ENCODE peak calls at places on chromosomes 1 and 21, in six cellular contexts. One of them, this sample, is unnamed.

GRCh38 chr1:5980314-5981008 is 11.8 kb downstream of the NPHP4 start:
- DNase-seq in HFF-Myc: no peak
- DNase-seq in CD4-positive, alpha-beta T cell: no peak
- DNase-seq in kidney epithelial cell: peak
- DNase-seq in AG10803: peak
- DNase-seq in body of pancreas: no peak
- DNase-seq in this sample: peak

GRCh38 chr1:98157524-98158293 is 236.9 kb upstream of the DPYD start:
- DNase-seq in HFF-Myc: peak
- DNase-seq in CD4-positive, alpha-beta T cell: no peak
- DNase-seq in kidney epithelial cell: no peak
- DNase-seq in AG10803: peak
- DNase-seq in body of pancreas: no peak
- DNase-seq in this sample: no peak

GRCh38 chr1:94081566-94082344 is 39.2 kb downstream of the ABCA4 start:
- DNase-seq in HFF-Myc: no peak
- DNase-seq in CD4-positive, alpha-beta T cell: no peak
- DNase-seq in kidney epithelial cell: no peak
- DNase-seq in AG10803: peak
- DNase-seq in body of pancreas: no peak
- DNase-seq in this sample: no peak

GRCh38 chr1:96845464-96845863 is 123.9 kb downstream of the PTBP2 start:
- DNase-seq in HFF-Myc: no peak
- DNase-seq in CD4-positive, alpha-beta T cell: no peak
- DNase-seq in kidney epithelial cell: no peak
- DNase-seq in AG10803: no peak
- DNase-seq in body of pancreas: peak
- DNase-seq in this sample: peak

GRCh38 chr1:12179111-12179519 is 12.3 kb downstream of the TNFRSF1B start:
- DNase-seq in HFF-Myc: no peak
- DNase-seq in CD4-positive, alpha-beta T cell: peak
- DNase-seq in kidney epithelial cell: peak
- DNase-seq in AG10803: peak
- DNase-seq in body of pancreas: no peak
- DNase-seq in this sample: no peak

GRCh38 chr1:107277022-107277421 is 136.2 kb downstream of the NTNG1 start:
- DNase-seq in HFF-Myc: peak
- DNase-seq in CD4-positive, alpha-beta T cell: no peak
- DNase-seq in kidney epithelial cell: no peak
- DNase-seq in AG10803: peak
- DNase-seq in body of pancreas: peak
- DNase-seq in this sample: peak

GRCh38 chr1:157963713-157964112 is 29.7 kb upstream of the KIRREL1 start:
- DNase-seq in HFF-Myc: no peak
- DNase-seq in CD4-positive, alpha-beta T cell: peak
- DNase-seq in kidney epithelial cell: no peak
- DNase-seq in AG10803: peak
- DNase-seq in body of pancreas: peak
- DNase-seq in this sample: peak

GRCh38 chr1:245085508-245086095 is 69.2 kb upstream of the KIF26B start:
- DNase-seq in HFF-Myc: peak
- DNase-seq in CD4-positive, alpha-beta T cell: no peak
- DNase-seq in kidney epithelial cell: peak
- DNase-seq in AG10803: peak
- DNase-seq in body of pancreas: no peak
- DNase-seq in this sample: no peak

GRCh38 chr1:192678099-192678498 is 42.2 kb downstream of the RGS13 start:
- DNase-seq in HFF-Myc: no peak
- DNase-seq in CD4-positive, alpha-beta T cell: no peak
- DNase-seq in kidney epithelial cell: no peak
- DNase-seq in AG10803: no peak
- DNase-seq in body of pancreas: no peak
- DNase-seq in this sample: no peak

GRCh38 chr1:57489342-57490036 is 65.6 kb upstream of the DAB1 start:
- DNase-seq in HFF-Myc: peak
- DNase-seq in CD4-positive, alpha-beta T cell: no peak
- DNase-seq in kidney epithelial cell: no peak
- DNase-seq in AG10803: peak
- DNase-seq in body of pancreas: no peak
- DNase-seq in this sample: no peak

GRCh38 chr1:153404768-153405167 is 11.6 kb upstream of the S100A7A start:
- DNase-seq in HFF-Myc: no peak
- DNase-seq in CD4-positive, alpha-beta T cell: peak
- DNase-seq in kidney epithelial cell: no peak
- DNase-seq in AG10803: no peak
- DNase-seq in body of pancreas: peak
- DNase-seq in this sample: peak

GRCh38 chr1:163771637-163772036 is 449.9 kb downstream of the NUF2 start:
- DNase-seq in HFF-Myc: no peak
- DNase-seq in CD4-positive, alpha-beta T cell: no peak
- DNase-seq in kidney epithelial cell: no peak
- DNase-seq in AG10803: no peak
- DNase-seq in body of pancreas: no peak
- DNase-seq in this sample: no peak

GRCh38 chr1:183291802-183292515 is 105.9 kb downstream of the LAMC2 start:
- DNase-seq in HFF-Myc: no peak
- DNase-seq in CD4-positive, alpha-beta T cell: no peak
- DNase-seq in kidney epithelial cell: no peak
- DNase-seq in AG10803: peak
- DNase-seq in body of pancreas: no peak
- DNase-seq in this sample: no peak

GRCh38 chr1:71191520-71191919 is 110.7 kb upstream of the ZRANB2 start:
- DNase-seq in HFF-Myc: no peak
- DNase-seq in CD4-positive, alpha-beta T cell: no peak
- DNase-seq in kidney epithelial cell: no peak
- DNase-seq in AG10803: no peak
- DNase-seq in body of pancreas: no peak
- DNase-seq in this sample: no peak

GRCh38 chr1:150507912-150508864 is at the start of gene ECM1:
- DNase-seq in HFF-Myc: peak
- DNase-seq in CD4-positive, alpha-beta T cell: no peak
- DNase-seq in kidney epithelial cell: peak
- DNase-seq in AG10803: peak
- DNase-seq in body of pancreas: no peak
- DNase-seq in this sample: peak

GRCh38 chr1:18354657-18355056 is 126.1 kb upstream of the KLHDC7A start:
- DNase-seq in HFF-Myc: no peak
- DNase-seq in CD4-positive, alpha-beta T cell: no peak
- DNase-seq in kidney epithelial cell: no peak
- DNase-seq in AG10803: no peak
- DNase-seq in body of pancreas: no peak
- DNase-seq in this sample: no peak

GRCh38 chr1:93347319-93347899 is 1.7 kb downstream of the DR1 start:
- DNase-seq in HFF-Myc: no peak
- DNase-seq in CD4-positive, alpha-beta T cell: no peak
- DNase-seq in kidney epithelial cell: no peak
- DNase-seq in AG10803: no peak
- DNase-seq in body of pancreas: no peak
- DNase-seq in this sample: no peak

GRCh38 chr1:17861685-17862084 is 106.6 kb downstream of the ACTL8 start:
- DNase-seq in HFF-Myc: no peak
- DNase-seq in CD4-positive, alpha-beta T cell: no peak
- DNase-seq in kidney epithelial cell: no peak
- DNase-seq in AG10803: no peak
- DNase-seq in body of pancreas: no peak
- DNase-seq in this sample: peak

GRCh38 chr21:32414579-32415358 is 2.3 kb downstream of the EVA1C start:
- DNase-seq in HFF-Myc: no peak
- DNase-seq in CD4-positive, alpha-beta T cell: no peak
- DNase-seq in kidney epithelial cell: no peak
- DNase-seq in AG10803: no peak
- DNase-seq in body of pancreas: no peak
- DNase-seq in this sample: no peak
- TF ChIP-seq CTCF in HFF-Myc: peak
- TF ChIP-seq CTCF in CD4-positive, alpha-beta T cell: no peak
- TF ChIP-seq CTCF in kidney epithelial cell: peak
- TF ChIP-seq CTCF in AG10803: peak
- TF ChIP-seq CTCF in body of pancreas: no peak
- TF ChIP-seq CTCF in this sample: peak

GRCh38 chr1:83573776-83574175 is 425.2 kb downstream of the TTLL7 start:
- DNase-seq in HFF-Myc: no peak
- DNase-seq in CD4-positive, alpha-beta T cell: no peak
- DNase-seq in kidney epithelial cell: no peak
- DNase-seq in AG10803: no peak
- DNase-seq in body of pancreas: no peak
- DNase-seq in this sample: no peak
- TF ChIP-seq CTCF in HFF-Myc: no peak
- TF ChIP-seq CTCF in CD4-positive, alpha-beta T cell: no peak
- TF ChIP-seq CTCF in kidney epithelial cell: no peak
- TF ChIP-seq CTCF in AG10803: no peak
- TF ChIP-seq CTCF in body of pancreas: no peak
- TF ChIP-seq CTCF in this sample: no peak

GRCh38 chr1:198798923-198799386 is 160.1 kb downstream of the PTPRC start:
- DNase-seq in HFF-Myc: no peak
- DNase-seq in CD4-positive, alpha-beta T cell: no peak
- DNase-seq in kidney epithelial cell: no peak
- DNase-seq in AG10803: no peak
- DNase-seq in body of pancreas: no peak
- DNase-seq in this sample: peak
- TF ChIP-seq CTCF in HFF-Myc: no peak
- TF ChIP-seq CTCF in CD4-positive, alpha-beta T cell: no peak
- TF ChIP-seq CTCF in kidney epithelial cell: peak
- TF ChIP-seq CTCF in AG10803: no peak
- TF ChIP-seq CTCF in body of pancreas: no peak
- TF ChIP-seq CTCF in this sample: peak

GRCh38 chr1:36385410-36386261 is at the start of gene STK40:
- DNase-seq in HFF-Myc: peak
- DNase-seq in CD4-positive, alpha-beta T cell: peak
- DNase-seq in kidney epithelial cell: peak
- DNase-seq in AG10803: peak
- DNase-seq in body of pancreas: peak
- DNase-seq in this sample: peak

GRCh38 chr1:36383240-36383639 is 2.5 kb downstream of the STK40 start:
- DNase-seq in HFF-Myc: no peak
- DNase-seq in CD4-positive, alpha-beta T cell: no peak
- DNase-seq in kidney epithelial cell: no peak
- DNase-seq in AG10803: no peak
- DNase-seq in body of pancreas: peak
- DNase-seq in this sample: no peak

GRCh38 chr1:36387141-36387949 is 1.6 kb upstream of the STK40 start:
- DNase-seq in HFF-Myc: no peak
- DNase-seq in CD4-positive, alpha-beta T cell: no peak
- DNase-seq in kidney epithelial cell: no peak
- DNase-seq in AG10803: peak
- DNase-seq in body of pancreas: no peak
- DNase-seq in this sample: no peak

GRCh38 chr1:36384542-36385409 is 948 bp downstream of the STK40 start:
- DNase-seq in HFF-Myc: no peak
- DNase-seq in CD4-positive, alpha-beta T cell: peak
- DNase-seq in kidney epithelial cell: no peak
- DNase-seq in AG10803: peak
- DNase-seq in body of pancreas: peak
- DNase-seq in this sample: peak

GRCh38 chr1:36386262-36387140 is 777 bp upstream of the STK40 start:
- DNase-seq in HFF-Myc: peak
- DNase-seq in CD4-positive, alpha-beta T cell: peak
- DNase-seq in kidney epithelial cell: peak
- DNase-seq in AG10803: peak
- DNase-seq in body of pancreas: peak
- DNase-seq in this sample: peak
- TF ChIP-seq CTCF in HFF-Myc: no peak
- TF ChIP-seq CTCF in CD4-positive, alpha-beta T cell: no peak
- TF ChIP-seq CTCF in kidney epithelial cell: no peak
- TF ChIP-seq CTCF in AG10803: peak
- TF ChIP-seq CTCF in body of pancreas: no peak
- TF ChIP-seq CTCF in this sample: no peak

GRCh38 chr1:243642936-243643335 is 207.1 kb downstream of the AKT3 start:
- DNase-seq in HFF-Myc: no peak
- DNase-seq in CD4-positive, alpha-beta T cell: no peak
- DNase-seq in kidney epithelial cell: no peak
- DNase-seq in AG10803: peak
- DNase-seq in body of pancreas: no peak
- DNase-seq in this sample: no peak

GRCh38 chr1:243639027-243639658 is 210.9 kb downstream of the AKT3 start:
- DNase-seq in HFF-Myc: no peak
- DNase-seq in CD4-positive, alpha-beta T cell: no peak
- DNase-seq in kidney epithelial cell: no peak
- DNase-seq in AG10803: no peak
- DNase-seq in body of pancreas: no peak
- DNase-seq in this sample: no peak

DNA sequence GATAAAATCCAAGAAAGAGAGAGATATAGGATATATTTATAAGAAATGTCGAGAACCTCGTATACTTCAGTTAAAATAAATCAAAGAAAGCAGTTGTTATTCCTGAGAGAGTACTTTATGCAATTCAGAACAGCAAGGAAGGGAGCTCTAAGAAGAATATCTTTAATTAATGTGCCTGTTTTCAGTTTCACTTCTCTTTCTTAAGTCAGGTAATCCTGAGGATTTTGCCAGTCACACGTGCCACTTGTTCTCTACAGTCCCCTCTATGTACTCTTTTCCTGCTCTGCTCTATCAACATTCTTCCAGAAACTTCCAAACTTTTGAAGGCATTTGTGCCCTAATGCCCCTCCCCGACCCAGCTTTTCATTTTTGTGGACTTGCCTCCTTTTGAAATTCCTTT is 211.9 kb downstream of the AKT3 start:
- DNase-seq in HFF-Myc: no peak
- DNase-seq in CD4-positive, alpha-beta T cell: no peak
- DNase-seq in kidney epithelial cell: no peak
- DNase-seq in AG10803: no peak
- DNase-seq in body of pancreas: no peak
- DNase-seq in this sample: no peak
- TF ChIP-seq CTCF in HFF-Myc: no peak
- TF ChIP-seq CTCF in CD4-positive, alpha-beta T cell: no peak
- TF ChIP-seq CTCF in kidney epithelial cell: no peak
- TF ChIP-seq CTCF in AG10803: no peak
- TF ChIP-seq CTCF in body of pancreas: no peak
- TF ChIP-seq CTCF in this sample: no peak

DNA sequence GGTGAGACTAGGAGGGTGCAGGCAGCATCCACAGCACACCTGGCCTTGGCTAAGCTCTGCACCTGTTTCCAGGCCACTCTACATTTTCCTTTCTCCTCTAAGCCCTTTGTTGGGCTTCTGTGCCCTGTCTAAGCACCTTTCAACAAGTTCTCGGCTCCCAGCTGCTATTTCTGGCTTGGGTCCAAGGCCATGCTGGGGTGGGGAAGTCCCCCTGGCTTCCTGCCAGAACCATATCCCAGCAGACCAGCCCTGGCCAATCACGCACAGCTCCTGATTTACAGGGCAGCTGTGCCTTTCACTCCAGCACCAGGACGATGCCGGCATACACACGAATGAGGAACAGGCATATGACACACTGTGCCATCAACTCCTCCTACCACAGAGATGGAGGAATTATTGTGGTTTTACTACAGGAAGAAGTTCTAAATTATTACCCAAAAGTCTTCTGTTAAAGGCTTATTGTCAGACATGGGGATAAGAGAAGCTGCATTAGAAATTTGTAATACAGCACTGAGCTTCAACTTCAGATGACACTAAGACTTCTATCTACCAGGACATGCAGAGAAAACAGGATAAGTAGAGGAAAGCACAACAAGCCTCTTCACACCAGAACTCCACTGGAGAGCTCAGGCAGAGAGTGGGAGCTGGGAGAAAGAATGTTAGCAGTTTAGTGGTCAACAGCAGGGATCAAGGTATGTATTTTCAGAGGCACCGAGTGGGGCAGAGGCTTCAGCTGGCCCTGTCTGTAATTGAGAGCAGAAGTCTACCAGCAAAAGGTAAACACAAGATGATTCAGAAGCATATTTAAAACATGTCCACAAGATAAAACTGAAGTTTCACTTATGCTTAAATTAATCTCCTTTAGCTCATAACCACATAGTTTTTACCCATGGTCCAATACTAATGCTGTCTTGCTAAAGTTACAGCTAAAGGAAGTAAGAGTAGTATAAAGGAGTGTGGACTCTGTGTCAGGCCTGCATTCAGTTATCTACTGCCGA is 37.4 kb downstream of the TRIT1 start:
- DNase-seq in HFF-Myc: peak
- DNase-seq in CD4-positive, alpha-beta T cell: peak
- DNase-seq in kidney epithelial cell: peak
- DNase-seq in AG10803: peak
- DNase-seq in body of pancreas: peak
- DNase-seq in this sample: peak
- TF ChIP-seq CTCF in HFF-Myc: no peak
- TF ChIP-seq CTCF in CD4-positive, alpha-beta T cell: no peak
- TF ChIP-seq CTCF in kidney epithelial cell: no peak
- TF ChIP-seq CTCF in AG10803: no peak
- TF ChIP-seq CTCF in body of pancreas: no peak
- TF ChIP-seq CTCF in this sample: no peak

This sample was measured in BE2C.